ENCODE peak calls at places on chromosomes 4 and X, in four cellular contexts. Y is AG09319, R is adipocyte, P is hippocampal formation. A is an unnamed sample.

GRCh38 chr4:113260671-113261070 is 211.2 kb downstream of the ANK2 start:
- DNase-seq in R (no peak), Y (no peak), P (no peak), A (no peak)

GRCh38 chrX:71618303-71618721 is at the start of gene CXCR3:
- DNase-seq in P (no peak), Y (no peak), R (no peak), A (peak)

GRCh38 chr4:121822796-121823504 is 733 bp downstream of the CCNA2 start:
- DNase-seq in R (peak), P (no peak), Y (no peak), A (no peak)

GRCh38 chr4:185190001-185190856 is 13.6 kb downstream of the CFAP97 start:
- DNase-seq in Y (no peak), R (no peak), P (no peak), A (no peak)

GRCh38 chrX:23478561-23478960 is 143.9 kb downstream of the PTCHD1 start:
- DNase-seq in Y (no peak), R (no peak), P (no peak), A (no peak)

GRCh38 chr4:20984011-20984836 is 284.0 kb downstream of the PACRGL start:
- DNase-seq in R (no peak), P (no peak), Y (no peak), A (peak)

GRCh38 chrX:22534643-22535042 is 261.9 kb downstream of the CBLL2 start:
- DNase-seq in R (peak), Y (peak), P (no peak), A (no peak)

GRCh38 chr4:80495847-80496246 is 160.3 kb downstream of the CFAP299 start:
- DNase-seq in Y (no peak), P (no peak), R (no peak), A (no peak)

GRCh38 chr4:118120120-118120760 is 86.0 kb downstream of the NDST3 start:
- DNase-seq in R (no peak), Y (no peak), P (no peak), A (no peak)

GRCh38 chrX:56763556-56764152 is 34.6 kb downstream of the NBDY start:
- DNase-seq in P (no peak), Y (peak), R (peak), A (no peak)

GRCh38 chr4:152486414-152487389 is 49.2 kb downstream of the FBXW7 start:
- DNase-seq in P (no peak), R (no peak), Y (no peak), A (no peak)

GRCh38 chrX:55135171-55135570 is 46.4 kb downstream of the PAGE2 start:
- DNase-seq in Y (no peak), P (no peak), R (peak), A (peak)

GRCh38 chr4:95980877-95981360 is 141.0 kb downstream of the PDHA2 start:
- DNase-seq in R (no peak), P (no peak), Y (no peak), A (no peak)

GRCh38 chr4:112181358-112182000 is 36.2 kb downstream of the FAM241A start:
- DNase-seq in P (no peak), Y (no peak), R (no peak), A (no peak)

GRCh38 chrX:35826503-35826902 is 28.4 kb downstream of the MAGEB16 start:
- DNase-seq in P (no peak), R (no peak), Y (no peak), A (no peak)

GRCh38 chr4:42703776-42704175 is 46.9 kb upstream of the ATP8A1 start:
- DNase-seq in R (no peak), Y (no peak), P (no peak), A (no peak)

GRCh38 chr4:149344436-149344835 is 471.2 kb downstream of the IQCM start:
- DNase-seq in Y (no peak), P (no peak), R (peak), A (no peak)

GRCh38 chr4:119310826-119311225 is 11.1 kb downstream of the FABP2 start:
- DNase-seq in Y (no peak), P (no peak), R (peak), A (no peak)

GRCh38 chr4:23006756-23007155 is 314.0 kb downstream of the GBA3 start:
- DNase-seq in P (no peak), R (no peak), Y (no peak), A (no peak)

GRCh38 chr4:69470561-69470960 is 25.1 kb downstream of the UGT2B4 start:
- DNase-seq in Y (no peak), R (no peak), P (no peak), A (no peak)

GRCh38 chr4:48974979-48975640 is 11.0 kb upstream of the CWH43 start:
- DNase-seq in P (no peak), R (no peak), Y (no peak), A (peak)

GRCh38 chrX:93169771-93170170 is 503.6 kb downstream of the NAP1L3 start:
- DNase-seq in R (no peak), Y (no peak), P (no peak), A (no peak)

GRCh38 chr4:89293299-89293698 is 14.3 kb downstream of the GPRIN3 start:
- DNase-seq in R (no peak), Y (no peak), P (no peak), A (no peak)

GRCh38 chr4:8939887-8940742 is 68.5 kb upstream of the HMX1 start:
- DNase-seq in R (no peak), P (no peak), Y (no peak), A (no peak)